ENCODE peak calls at places on chromosomes 5 and 9, in ten cellular contexts. B is activated CD4-positive, alpha-beta T cell treated with anti-CD3 and anti-CD28 coated beads, Interleukin-2, amount 50 U/mL, for 1 hour; M is neuronal stem cell; K is HEK293T; G is MV-4-11; O is activated naive CD8-positive, alpha-beta T cell treated with anti-CD3 and anti-CD28 coated beads for 36 hours; T is SJCRH30; I is CD4-positive, alpha-beta memory T cell; W is GM03348; N is NCI-H1092. D is an unnamed sample.

GRCh38 chr9:71285191-71285656 is 163.8 kb upstream of the TRPM3 start:
- DNase-seq in B (no peak), M (peak), K (peak), G (peak), O (peak), T (peak), I (peak), W (peak), N (peak), D (peak)

GRCh38 chr9:16307626-16308195 is 562.8 kb downstream of the BNC2 start:
- DNase-seq in B (no peak), M (no peak), K (no peak), G (no peak), O (no peak), T (no peak), I (no peak), W (no peak), N (no peak), D (no peak)

GRCh38 chr9:115988701-115989100 is 164.9 kb upstream of the PAPPA start:
- DNase-seq in B (no peak), M (no peak), K (no peak), G (no peak), O (no peak), T (no peak), I (no peak), W (no peak), N (no peak), D (no peak)

GRCh38 chr5:56319281-56320242 is 86.4 kb upstream of the ANKRD55 start:
- DNase-seq in B (no peak), M (no peak), K (no peak), G (peak), O (no peak), T (no peak), I (no peak), W (peak), N (peak), D (no peak)

GRCh38 chr5:173858025-173858674 is 30.0 kb upstream of the CPEB4 start:
- DNase-seq in B (no peak), M (no peak), K (no peak), G (no peak), O (no peak), T (no peak), I (no peak), W (no peak), N (no peak), D (no peak)

GRCh38 chr5:17192191-17192590 is 25.2 kb upstream of the BASP1 start:
- DNase-seq in B (no peak), M (no peak), K (no peak), G (no peak), O (no peak), T (peak), I (no peak), W (no peak), N (no peak), D (no peak)

GRCh38 chr9:94782367-94783120 is 56.0 kb downstream of the AOPEP start:
- DNase-seq in B (no peak), M (no peak), K (no peak), G (no peak), O (no peak), T (no peak), I (no peak), W (peak), N (no peak), D (no peak)

GRCh38 chr5:150473673-150474358 is 24.3 kb upstream of the RPS14 start:
- DNase-seq in B (no peak), M (no peak), K (no peak), G (no peak), O (no peak), T (peak), I (no peak), W (peak), N (no peak), D (no peak)

GRCh38 chr5:35183243-35183955 is 46.9 kb downstream of the PRLR start:
- DNase-seq in B (peak), M (peak), K (peak), G (peak), O (peak), T (peak), I (peak), W (peak), N (no peak), D (peak)

GRCh38 chr5:68087866-68088265 is 127.7 kb upstream of the PIK3R1 start:
- DNase-seq in B (no peak), M (no peak), K (no peak), G (no peak), O (no peak), T (no peak), I (no peak), W (no peak), N (no peak), D (no peak)

GRCh38 chr5:71014186-71014585 is 11.0 kb downstream of the NAIP start:
- DNase-seq in B (no peak), M (no peak), K (no peak), G (no peak), O (no peak), T (no peak), I (no peak), W (no peak), N (no peak), D (no peak)

GRCh38 chr5:10564838-10565784 is 1.2 kb downstream of the ANKRD33B start:
- DNase-seq in B (no peak), M (no peak), K (no peak), G (no peak), O (peak), T (peak), I (no peak), W (peak), N (no peak), D (no peak)

GRCh38 chr9:98709968-98710965 is 1.5 kb upstream of the GABBR2 start:
- DNase-seq in B (no peak), M (no peak), K (no peak), G (peak), O (no peak), T (peak), I (no peak), W (peak), N (no peak), D (peak)

GRCh38 chr9:112605518-112605917 is 112.4 kb downstream of the INIP start:
- DNase-seq in B (no peak), M (no peak), K (no peak), G (peak), O (no peak), T (no peak), I (no peak), W (no peak), N (no peak), D (no peak)

GRCh38 chr9:116461632-116462031 is 225.5 kb upstream of the TRIM32 start:
- DNase-seq in B (no peak), M (no peak), K (no peak), G (no peak), O (no peak), T (no peak), I (no peak), W (no peak), N (no peak), D (no peak)

GRCh38 chr5:15936505-15937245 is 242.9 kb downstream of the MARCHF11 start:
- DNase-seq in B (no peak), M (no peak), K (no peak), G (no peak), O (no peak), T (no peak), I (no peak), W (no peak), N (no peak), D (no peak)

GRCh38 chr5:131792900-131793299 is 3.9 kb downstream of the FNIP1 start:
- DNase-seq in B (no peak), M (no peak), K (no peak), G (no peak), O (no peak), T (no peak), I (no peak), W (no peak), N (no peak), D (peak)

GRCh38 chr9:110047955-110048472 is 159.9 kb downstream of the C9orf152 start:
- DNase-seq in B (no peak), M (no peak), K (peak), G (peak), O (no peak), T (no peak), I (no peak), W (no peak), N (no peak), D (peak)

GRCh38 chr5:152072076-152072475 is 147.4 kb upstream of the GLRA1 start:
- DNase-seq in B (no peak), M (no peak), K (no peak), G (no peak), O (no peak), T (peak), I (no peak), W (no peak), N (no peak), D (no peak)

GRCh38 chr9:259405-260404 is 45.0 kb downstream of the DOCK8 start:
- DNase-seq in B (no peak), M (no peak), K (no peak), G (peak), O (no peak), T (no peak), I (no peak), W (no peak), N (no peak), D (no peak)

GRCh38 chr9:128323192-128323730 is 622 bp downstream of the COQ4 start:
- DNase-seq in B (no peak), M (no peak), K (no peak), G (no peak), O (no peak), T (no peak), I (no peak), W (peak), N (no peak), D (no peak)

GRCh38 chr5:54753034-54753433 is 232.4 kb downstream of the ESM1 start:
- DNase-seq in B (no peak), M (no peak), K (no peak), G (peak), O (no peak), T (no peak), I (no peak), W (peak), N (no peak), D (peak)

GRCh38 chr9:77218612-77219011 is 41.3 kb downstream of the VPS13A start:
- DNase-seq in B (no peak), M (no peak), K (peak), G (no peak), O (no peak), T (no peak), I (no peak), W (peak), N (no peak), D (no peak)

GRCh38 chr5:54520940-54521339 is 3.4 kb downstream of the SNX18 start:
- DNase-seq in B (no peak), M (no peak), K (no peak), G (no peak), O (no peak), T (no peak), I (no peak), W (no peak), N (no peak), D (no peak)